ENCODE peak calls at places on chromosomes 1 and 21, in nine cellular contexts. One of them, this sample, is unnamed.

GRCh38 chr1:169892819-169893644 is 664 bp downstream of the SCYL3 start:
- DNase-seq in fibroblast of lung: peak
- DNase-seq in Right ventricle myocardium inferior: peak
- DNase-seq in NCI-H146: peak
- DNase-seq in fibroblast of mammary gland: no peak
- DNase-seq in endothelial cell: no peak
- DNase-seq in fibroblast of the aortic adventitia: peak
- DNase-seq in adrenal gland: peak
- DNase-seq in NCI-H2029 treated with DMSO at 0.1 percent for 48 hours: no peak
- DNase-seq in this sample: no peak

GRCh38 chr1:170537798-170538503 is 6.0 kb downstream of the GORAB start:
- DNase-seq in fibroblast of lung: peak
- DNase-seq in Right ventricle myocardium inferior: no peak
- DNase-seq in NCI-H146: no peak
- DNase-seq in fibroblast of mammary gland: peak
- DNase-seq in endothelial cell: no peak
- DNase-seq in fibroblast of the aortic adventitia: peak
- DNase-seq in adrenal gland: no peak
- DNase-seq in NCI-H2029 treated with DMSO at 0.1 percent for 48 hours: no peak
- DNase-seq in this sample: no peak

GRCh38 chr1:156895927-156896326 is 2.4 kb downstream of the PEAR1 start:
- DNase-seq in fibroblast of lung: no peak
- DNase-seq in Right ventricle myocardium inferior: peak
- DNase-seq in NCI-H146: no peak
- DNase-seq in fibroblast of mammary gland: no peak
- DNase-seq in endothelial cell: no peak
- DNase-seq in fibroblast of the aortic adventitia: peak
- DNase-seq in adrenal gland: no peak
- DNase-seq in NCI-H2029 treated with DMSO at 0.1 percent for 48 hours: no peak
- DNase-seq in this sample: no peak

GRCh38 chr1:147895123-147895522 is 7.5 kb upstream of the GJA8 start:
- DNase-seq in fibroblast of lung: no peak
- DNase-seq in Right ventricle myocardium inferior: no peak
- DNase-seq in NCI-H146: no peak
- DNase-seq in fibroblast of mammary gland: no peak
- DNase-seq in endothelial cell: no peak
- DNase-seq in fibroblast of the aortic adventitia: no peak
- DNase-seq in adrenal gland: no peak
- DNase-seq in NCI-H2029 treated with DMSO at 0.1 percent for 48 hours: no peak
- DNase-seq in this sample: no peak

GRCh38 chr1:6603851-6604558 is 1.3 kb upstream of the KLHL21 start:
- DNase-seq in fibroblast of lung: peak
- DNase-seq in Right ventricle myocardium inferior: peak
- DNase-seq in NCI-H146: no peak
- DNase-seq in fibroblast of mammary gland: peak
- DNase-seq in endothelial cell: peak
- DNase-seq in fibroblast of the aortic adventitia: peak
- DNase-seq in adrenal gland: peak
- DNase-seq in NCI-H2029 treated with DMSO at 0.1 percent for 48 hours: no peak
- DNase-seq in this sample: peak

GRCh38 chr1:8947127-8947691 is 1.5 kb downstream of the CA6 start:
- DNase-seq in fibroblast of lung: no peak
- DNase-seq in Right ventricle myocardium inferior: no peak
- DNase-seq in NCI-H146: no peak
- DNase-seq in fibroblast of mammary gland: no peak
- DNase-seq in endothelial cell: peak
- DNase-seq in fibroblast of the aortic adventitia: no peak
- DNase-seq in adrenal gland: no peak
- DNase-seq in NCI-H2029 treated with DMSO at 0.1 percent for 48 hours: no peak
- DNase-seq in this sample: no peak

GRCh38 chr1:59393211-59394180 is 96.6 kb downstream of the FGGY start:
- DNase-seq in fibroblast of lung: peak
- DNase-seq in Right ventricle myocardium inferior: peak
- DNase-seq in NCI-H146: peak
- DNase-seq in fibroblast of mammary gland: peak
- DNase-seq in endothelial cell: no peak
- DNase-seq in fibroblast of the aortic adventitia: peak
- DNase-seq in adrenal gland: peak
- DNase-seq in NCI-H2029 treated with DMSO at 0.1 percent for 48 hours: peak
- DNase-seq in this sample: no peak

GRCh38 chr1:19435181-19435580 is 50.2 kb downstream of the CAPZB start:
- DNase-seq in fibroblast of lung: peak
- DNase-seq in Right ventricle myocardium inferior: no peak
- DNase-seq in NCI-H146: no peak
- DNase-seq in fibroblast of mammary gland: peak
- DNase-seq in endothelial cell: no peak
- DNase-seq in fibroblast of the aortic adventitia: peak
- DNase-seq in adrenal gland: no peak
- DNase-seq in NCI-H2029 treated with DMSO at 0.1 percent for 48 hours: no peak
- DNase-seq in this sample: no peak

GRCh38 chr1:169538998-169539871 is 47.0 kb downstream of the F5 start:
- DNase-seq in fibroblast of lung: peak
- DNase-seq in Right ventricle myocardium inferior: no peak
- DNase-seq in NCI-H146: no peak
- DNase-seq in fibroblast of mammary gland: peak
- DNase-seq in endothelial cell: no peak
- DNase-seq in fibroblast of the aortic adventitia: peak
- DNase-seq in adrenal gland: no peak
- DNase-seq in NCI-H2029 treated with DMSO at 0.1 percent for 48 hours: no peak
- DNase-seq in this sample: no peak

GRCh38 chr1:56435434-56436337 is 143.7 kb downstream of the PLPP3 start:
- DNase-seq in fibroblast of lung: no peak
- DNase-seq in Right ventricle myocardium inferior: no peak
- DNase-seq in NCI-H146: no peak
- DNase-seq in fibroblast of mammary gland: no peak
- DNase-seq in endothelial cell: no peak
- DNase-seq in fibroblast of the aortic adventitia: no peak
- DNase-seq in adrenal gland: no peak
- DNase-seq in NCI-H2029 treated with DMSO at 0.1 percent for 48 hours: no peak
- DNase-seq in this sample: peak

GRCh38 chr1:44723064-44723463 is 7.9 kb downstream of the RNU5D-1 start:
- DNase-seq in fibroblast of lung: no peak
- DNase-seq in Right ventricle myocardium inferior: no peak
- DNase-seq in NCI-H146: no peak
- DNase-seq in fibroblast of mammary gland: no peak
- DNase-seq in endothelial cell: no peak
- DNase-seq in fibroblast of the aortic adventitia: no peak
- DNase-seq in adrenal gland: no peak
- DNase-seq in NCI-H2029 treated with DMSO at 0.1 percent for 48 hours: no peak
- DNase-seq in this sample: no peak

GRCh38 chr1:222880586-222880985 is 65.7 kb downstream of the DISP1 start:
- DNase-seq in fibroblast of lung: peak
- DNase-seq in Right ventricle myocardium inferior: no peak
- DNase-seq in NCI-H146: no peak
- DNase-seq in fibroblast of mammary gland: peak
- DNase-seq in endothelial cell: no peak
- DNase-seq in fibroblast of the aortic adventitia: peak
- DNase-seq in adrenal gland: no peak
- DNase-seq in NCI-H2029 treated with DMSO at 0.1 percent for 48 hours: no peak
- DNase-seq in this sample: no peak

GRCh38 chr1:227796359-227796915 is 19.0 kb upstream of the PRSS38 start:
- DNase-seq in fibroblast of lung: no peak
- DNase-seq in Right ventricle myocardium inferior: no peak
- DNase-seq in NCI-H146: no peak
- DNase-seq in fibroblast of mammary gland: no peak
- DNase-seq in endothelial cell: no peak
- DNase-seq in fibroblast of the aortic adventitia: no peak
- DNase-seq in adrenal gland: no peak
- DNase-seq in NCI-H2029 treated with DMSO at 0.1 percent for 48 hours: no peak
- DNase-seq in this sample: no peak

GRCh38 chr1:165376041-165376810 is 19.7 kb upstream of the LMX1A start:
- DNase-seq in fibroblast of lung: peak
- DNase-seq in Right ventricle myocardium inferior: peak
- DNase-seq in NCI-H146: peak
- DNase-seq in fibroblast of mammary gland: peak
- DNase-seq in endothelial cell: peak
- DNase-seq in fibroblast of the aortic adventitia: peak
- DNase-seq in adrenal gland: peak
- DNase-seq in NCI-H2029 treated with DMSO at 0.1 percent for 48 hours: peak
- DNase-seq in this sample: peak

GRCh38 chr1:81801834-81802531 is 1.2 kb downstream of the ADGRL2 start:
- DNase-seq in fibroblast of lung: peak
- DNase-seq in Right ventricle myocardium inferior: peak
- DNase-seq in NCI-H146: peak
- DNase-seq in fibroblast of mammary gland: peak
- DNase-seq in endothelial cell: peak
- DNase-seq in fibroblast of the aortic adventitia: peak
- DNase-seq in adrenal gland: peak
- DNase-seq in NCI-H2029 treated with DMSO at 0.1 percent for 48 hours: no peak
- DNase-seq in this sample: no peak

GRCh38 chr1:231460614-231461013 is 38.5 kb upstream of the EGLN1 start:
- DNase-seq in fibroblast of lung: no peak
- DNase-seq in Right ventricle myocardium inferior: no peak
- DNase-seq in NCI-H146: no peak
- DNase-seq in fibroblast of mammary gland: peak
- DNase-seq in endothelial cell: no peak
- DNase-seq in fibroblast of the aortic adventitia: no peak
- DNase-seq in adrenal gland: no peak
- DNase-seq in NCI-H2029 treated with DMSO at 0.1 percent for 48 hours: no peak
- DNase-seq in this sample: no peak

GRCh38 chr1:106224426-106224825 is 832.0 kb upstream of the PRMT6 start:
- DNase-seq in fibroblast of lung: no peak
- DNase-seq in Right ventricle myocardium inferior: no peak
- DNase-seq in NCI-H146: no peak
- DNase-seq in fibroblast of mammary gland: no peak
- DNase-seq in endothelial cell: no peak
- DNase-seq in fibroblast of the aortic adventitia: no peak
- DNase-seq in adrenal gland: no peak
- DNase-seq in NCI-H2029 treated with DMSO at 0.1 percent for 48 hours: no peak
- DNase-seq in this sample: no peak

GRCh38 chr21:34533938-34534337 is 21.9 kb upstream of the KCNE1 start:
- DNase-seq in fibroblast of lung: no peak
- DNase-seq in Right ventricle myocardium inferior: no peak
- DNase-seq in NCI-H146: no peak
- DNase-seq in fibroblast of mammary gland: no peak
- DNase-seq in endothelial cell: no peak
- DNase-seq in fibroblast of the aortic adventitia: no peak
- DNase-seq in adrenal gland: no peak
- DNase-seq in NCI-H2029 treated with DMSO at 0.1 percent for 48 hours: no peak
- DNase-seq in this sample: no peak

GRCh38 chr1:18836654-18837053 is 22.8 kb downstream of the TAS1R2 start:
- DNase-seq in fibroblast of lung: no peak
- DNase-seq in Right ventricle myocardium inferior: no peak
- DNase-seq in NCI-H146: no peak
- DNase-seq in fibroblast of mammary gland: no peak
- DNase-seq in endothelial cell: no peak
- DNase-seq in fibroblast of the aortic adventitia: no peak
- DNase-seq in adrenal gland: no peak
- DNase-seq in NCI-H2029 treated with DMSO at 0.1 percent for 48 hours: no peak
- DNase-seq in this sample: no peak

GRCh38 chr1:150085406-150085805 is 17.8 kb downstream of the VPS45 start:
- DNase-seq in fibroblast of lung: no peak
- DNase-seq in Right ventricle myocardium inferior: no peak
- DNase-seq in NCI-H146: no peak
- DNase-seq in fibroblast of mammary gland: no peak
- DNase-seq in endothelial cell: no peak
- DNase-seq in fibroblast of the aortic adventitia: no peak
- DNase-seq in adrenal gland: no peak
- DNase-seq in NCI-H2029 treated with DMSO at 0.1 percent for 48 hours: no peak
- DNase-seq in this sample: no peak

GRCh38 chr1:28545246-28545628 is 7.6 kb upstream of the TRNAU1AP start:
- DNase-seq in fibroblast of lung: no peak
- DNase-seq in Right ventricle myocardium inferior: no peak
- DNase-seq in NCI-H146: no peak
- DNase-seq in fibroblast of mammary gland: no peak
- DNase-seq in endothelial cell: no peak
- DNase-seq in fibroblast of the aortic adventitia: no peak
- DNase-seq in adrenal gland: no peak
- DNase-seq in NCI-H2029 treated with DMSO at 0.1 percent for 48 hours: no peak
- DNase-seq in this sample: no peak

GRCh38 chr1:109881906-109882287 is 28.8 kb upstream of the CSF1 start:
- DNase-seq in fibroblast of lung: no peak
- DNase-seq in Right ventricle myocardium inferior: no peak
- DNase-seq in NCI-H146: no peak
- DNase-seq in fibroblast of mammary gland: no peak
- DNase-seq in endothelial cell: no peak
- DNase-seq in fibroblast of the aortic adventitia: no peak
- DNase-seq in adrenal gland: no peak
- DNase-seq in NCI-H2029 treated with DMSO at 0.1 percent for 48 hours: no peak
- DNase-seq in this sample: no peak

GRCh38 chr1:86706018-86706417 is 1.6 kb downstream of the SH3GLB1 start:
- DNase-seq in fibroblast of lung: no peak
- DNase-seq in Right ventricle myocardium inferior: no peak
- DNase-seq in NCI-H146: no peak
- DNase-seq in fibroblast of mammary gland: no peak
- DNase-seq in endothelial cell: no peak
- DNase-seq in fibroblast of the aortic adventitia: no peak
- DNase-seq in adrenal gland: no peak
- DNase-seq in NCI-H2029 treated with DMSO at 0.1 percent for 48 hours: no peak
- DNase-seq in this sample: no peak

GRCh38 chr21:31176725-31177124 is 138.4 kb upstream of the KRTAP19-8 start:
- DNase-seq in fibroblast of lung: no peak
- DNase-seq in Right ventricle myocardium inferior: no peak
- DNase-seq in NCI-H146: no peak
- DNase-seq in fibroblast of mammary gland: no peak
- DNase-seq in endothelial cell: no peak
- DNase-seq in fibroblast of the aortic adventitia: no peak
- DNase-seq in adrenal gland: no peak
- DNase-seq in NCI-H2029 treated with DMSO at 0.1 percent for 48 hours: no peak
- DNase-seq in this sample: no peak

GRCh38 chr1:21764615-21765423 is 18.1 kb downstream of the USP48 start:
- DNase-seq in fibroblast of lung: peak
- DNase-seq in Right ventricle myocardium inferior: no peak
- DNase-seq in NCI-H146: no peak
- DNase-seq in fibroblast of mammary gland: peak
- DNase-seq in endothelial cell: no peak
- DNase-seq in fibroblast of the aortic adventitia: peak
- DNase-seq in adrenal gland: peak
- DNase-seq in NCI-H2029 treated with DMSO at 0.1 percent for 48 hours: no peak
- DNase-seq in this sample: peak

GRCh38 chr21:38813554-38813953 is 7.8 kb downstream of the ETS2 start:
- DNase-seq in fibroblast of lung: no peak
- DNase-seq in Right ventricle myocardium inferior: no peak
- DNase-seq in NCI-H146: no peak
- DNase-seq in fibroblast of mammary gland: no peak
- DNase-seq in endothelial cell: no peak
- DNase-seq in fibroblast of the aortic adventitia: no peak
- DNase-seq in adrenal gland: no peak
- DNase-seq in NCI-H2029 treated with DMSO at 0.1 percent for 48 hours: peak
- DNase-seq in this sample: no peak

GRCh38 chr1:51955797-51956527 is 34.5 kb downstream of the RAB3B start:
- DNase-seq in fibroblast of lung: no peak
- DNase-seq in Right ventricle myocardium inferior: no peak
- DNase-seq in NCI-H146: peak
- DNase-seq in fibroblast of mammary gland: no peak
- DNase-seq in endothelial cell: no peak
- DNase-seq in fibroblast of the aortic adventitia: no peak
- DNase-seq in adrenal gland: no peak
- DNase-seq in NCI-H2029 treated with DMSO at 0.1 percent for 48 hours: peak
- DNase-seq in this sample: no peak

GRCh38 chr1:174077755-174078490 is 55.8 kb upstream of the RC3H1 start:
- DNase-seq in fibroblast of lung: no peak
- DNase-seq in Right ventricle myocardium inferior: no peak
- DNase-seq in NCI-H146: no peak
- DNase-seq in fibroblast of mammary gland: no peak
- DNase-seq in endothelial cell: no peak
- DNase-seq in fibroblast of the aortic adventitia: no peak
- DNase-seq in adrenal gland: no peak
- DNase-seq in NCI-H2029 treated with DMSO at 0.1 percent for 48 hours: no peak
- DNase-seq in this sample: no peak